ENCODE peak calls at places on chromosomes 12 and 14, in four cellular contexts. U, R, N and Q are unnamed samples.
A peak's percentile ranks its signal among the peaks of the same experiment; 100 is the strongest.

GRCh38 chr14:105469456-105470162 is 5.0 kb upstream of the CRIP2 start:
- DNase-seq in R (no peak), N (no peak), U (no peak), Q (no peak)

GRCh38 chr12:6767592-6768384 is 1.6 kb downstream of the PTMS start:
- DNase-seq in U (peak; percentile 33), R (no peak), N (no peak), Q (no peak)

GRCh38 chr14:54773171-54774006 is 129.2 kb downstream of the GCH1 start:
- DNase-seq in R (peak; percentile 94), U (peak; percentile 100), N (peak; percentile 83), Q (peak; percentile 100)

GRCh38 chr14:42854061-42854460 is 1247.4 kb downstream of the LRFN5 start:
- DNase-seq in R (no peak), U (peak; percentile 47), N (no peak), Q (no peak)

GRCh38 chr14:65168840-65169239 is 66.5 kb upstream of the MAX start:
- DNase-seq in R (no peak), U (no peak), N (no peak), Q (peak; percentile 46)

GRCh38 chr12:100858658-100859057 is 64.1 kb downstream of the ANO4 start:
- DNase-seq in R (no peak), N (no peak), U (peak; percentile 16), Q (no peak)

GRCh38 chr14:92586001-92586947 is 72.7 kb downstream of the RIN3 start:
- DNase-seq in N (no peak), R (no peak), U (peak; percentile 99), Q (no peak)

GRCh38 chr12:106226884-106227640 is 20.8 kb downstream of the CKAP4 start:
- DNase-seq in R (peak; percentile 59), U (peak; percentile 55), N (no peak), Q (peak; percentile 69)

GRCh38 chr12:43586646-43587245 is 34.7 kb upstream of the ADAMTS20 start:
- DNase-seq in N (no peak), U (no peak), R (no peak), Q (no peak)

GRCh38 chr14:104473649-104474574 is 105.7 kb upstream of the C14orf180 start:
- DNase-seq in U (no peak), N (no peak), R (peak; percentile 55), Q (peak; percentile 18)

GRCh38 chr12:65524666-65525065 is 246.2 kb downstream of the MSRB3 start:
- DNase-seq in R (no peak), U (peak; percentile 89), N (no peak), Q (no peak)

GRCh38 chr12:51244269-51244668 is 5.6 kb downstream of the DAZAP2 start:
- DNase-seq in N (no peak), U (peak; percentile 40), R (no peak), Q (no peak)

GRCh38 chr14:32654106-32654505 is 284.6 kb upstream of the NPAS3 start:
- DNase-seq in N (no peak), R (no peak), U (no peak), Q (no peak)

GRCh38 chr12:110091136-110091711 is 32.9 kb upstream of the IFT81 start:
- DNase-seq in N (no peak), U (no peak), R (no peak), Q (no peak)

GRCh38 chr14:90615444-90616095 is 200.7 kb downstream of the TTC7B start:
- DNase-seq in U (no peak), N (no peak), R (no peak), Q (peak; percentile 50)

GRCh38 chr14:75361751-75362433 is 65.9 kb upstream of the JDP2 start:
- DNase-seq in R (no peak), N (no peak), U (no peak), Q (no peak)

GRCh38 chr12:76032043-76032981 is 736 bp upstream of the PHLDA1 start:
- DNase-seq in U (peak; percentile 70), N (no peak), R (peak; percentile 73), Q (peak; percentile 94)

GRCh38 chr12:120290541-120291312 is 976 bp downstream of the RNU4-2 start:
- DNase-seq in N (no peak), U (no peak), R (peak; percentile 71), Q (peak; percentile 80)

GRCh38 chr12:106245767-106246166 is 2.1 kb downstream of the CKAP4 start:
- DNase-seq in U (peak; percentile 54), R (peak; percentile 26), N (no peak), Q (peak; percentile 31)

GRCh38 chr14:101471723-101472517 is 89.4 kb upstream of the DIO3 start:
- DNase-seq in N (no peak), U (no peak), R (no peak), Q (no peak)

GRCh38 chr12:95997911-95998510 is 1.9 kb upstream of the HAL start:
- DNase-seq in N (no peak), R (no peak), U (peak; percentile 4), Q (no peak)

DNA sequence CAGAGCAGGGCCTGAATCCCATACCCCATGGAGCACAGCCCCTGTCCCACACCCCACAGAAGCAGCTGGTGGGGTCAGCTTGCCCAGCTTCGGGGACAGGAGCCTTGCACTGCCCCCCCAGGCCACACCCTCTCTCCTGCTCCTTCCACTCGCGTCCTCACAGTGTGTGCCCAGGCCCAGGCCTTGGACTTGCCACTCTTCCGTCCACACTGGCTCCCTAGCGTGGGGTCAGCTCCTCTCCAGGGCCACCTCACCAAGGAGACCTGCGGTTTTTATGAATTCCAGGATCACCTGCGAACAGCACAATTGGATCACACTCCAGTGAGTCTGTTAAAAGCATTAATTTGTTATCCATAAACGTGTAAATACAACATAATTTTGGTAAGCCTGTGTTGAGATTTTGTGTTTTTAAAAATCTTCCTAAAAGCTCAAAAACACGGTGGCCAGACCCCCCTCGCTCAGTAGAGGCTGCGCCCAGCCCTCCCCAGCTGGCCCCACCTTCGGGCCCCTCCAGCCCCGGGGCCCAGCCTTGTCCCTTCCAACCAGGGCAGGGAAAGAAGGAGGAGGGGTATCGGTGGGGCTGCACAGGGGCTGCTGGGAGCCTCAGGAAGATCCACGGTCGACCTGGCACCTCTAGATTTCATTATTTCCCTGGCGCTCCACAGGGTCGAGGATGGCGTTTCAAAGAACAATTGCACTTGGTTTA is 12.0 kb downstream of the GALNT9 start:
- DNase-seq in U (no peak), N (no peak), R (no peak), Q (no peak)
- H2BK120ac ChIP-seq in U (no peak overlapping the region), N (no peak overlapping the region), R (no peak overlapping the region), Q (no peak overlapping the region)

GRCh38 chr14:99757331-99758070 is 35.7 kb upstream of the EML1 start:
- DNase-seq in R (no peak), U (peak; percentile 99), N (no peak), Q (no peak)

GRCh38 chr14:99759546-99759925 is 33.7 kb upstream of the EML1 start:
- DNase-seq in R (no peak), U (no peak), N (no peak), Q (no peak)

GRCh38 chr14:99758915-99759545 is 34.2 kb upstream of the EML1 start:
- DNase-seq in N (no peak), U (no peak), R (no peak), Q (no peak)

GRCh38 chr14:99756796-99757195 is 36.4 kb upstream of the EML1 start:
- DNase-seq in R (no peak), U (no peak), N (no peak), Q (no peak)

DNA sequence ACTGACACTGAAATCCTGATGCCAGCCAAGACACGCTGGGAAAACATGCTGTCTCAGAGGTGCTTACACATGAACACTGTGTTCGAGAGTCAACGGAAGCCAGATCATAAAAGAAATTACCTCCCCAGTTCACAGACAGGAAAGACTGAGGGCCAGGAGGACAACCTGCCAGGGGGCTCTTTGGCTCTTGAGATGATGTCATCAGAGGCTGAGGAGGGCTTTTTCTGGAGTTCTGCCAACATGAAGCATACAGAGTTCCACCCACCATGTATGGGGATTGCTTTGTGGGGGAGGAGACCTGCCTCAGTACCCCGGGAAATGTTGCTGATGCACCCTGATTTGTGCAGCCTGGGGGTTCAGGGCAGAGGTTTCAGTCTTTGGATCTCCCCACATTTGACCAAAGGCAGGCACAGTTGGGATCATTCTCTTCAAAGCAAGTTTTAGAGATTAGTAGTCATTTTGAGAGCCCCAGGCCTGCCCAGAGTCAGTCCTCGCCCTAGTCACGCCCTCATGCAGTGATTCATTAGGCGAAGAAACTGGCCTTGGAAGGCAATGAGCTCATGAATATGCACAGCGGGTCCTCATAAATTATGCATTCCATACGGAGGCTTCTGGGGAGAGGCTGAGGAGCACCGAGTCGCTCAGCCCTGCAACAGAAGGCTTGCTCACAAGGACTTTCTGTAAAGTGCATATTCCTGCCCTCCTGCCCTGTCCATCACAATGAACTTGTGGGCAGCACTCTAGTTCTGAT is 34.9 kb upstream of the EML1 start:
- DNase-seq in N (no peak), U (peak; percentile 96), R (peak; percentile 79), Q (peak; percentile 88)
- H3K4me2 ChIP-seq in N (peak overlapping the region; percentile 8), U (peak overlapping the region; percentile 56), R (no peak overlapping the region), Q (no peak overlapping the region)

GRCh38 chr14:102500190-102500661 is 9.3 kb downstream of the ANKRD9 start:
- DNase-seq in N (no peak), U (peak; percentile 65), R (peak; percentile 32), Q (no peak)

GRCh38 chr14:102502571-102502970 is 7.0 kb downstream of the ANKRD9 start:
- DNase-seq in R (no peak), N (no peak), U (no peak), Q (no peak)

GRCh38 chr14:102501751-102502315 is 7.7 kb downstream of the ANKRD9 start:
- DNase-seq in R (peak; percentile 47), N (no peak), U (no peak), Q (no peak)

GRCh38 chr14:102499401-102500189 is 10.0 kb downstream of the ANKRD9 start:
- DNase-seq in R (peak; percentile 27), U (no peak), N (no peak), Q (no peak)

GRCh38 chr14:102500724-102501123 is 8.9 kb downstream of the ANKRD9 start:
- DNase-seq in R (peak; percentile 22), U (no peak), N (no peak), Q (no peak)
- H3K56ac ChIP-seq in R (no peak overlapping the region), U (no peak overlapping the region), N (no peak overlapping the region), Q (no peak overlapping the region)

GRCh38 chr14:56808314-56809201 is 1.7 kb downstream of the OTX2 start:
- DNase-seq in N (no peak), U (no peak), R (peak; percentile 55), Q (peak; percentile 80)

GRCh38 chr14:56807586-56808168 is 2.6 kb downstream of the OTX2 start:
- DNase-seq in U (no peak), R (no peak), N (no peak), Q (no peak)

GRCh38 chr14:56810341-56810740 is at the start of gene OTX2:
- DNase-seq in R (no peak), U (no peak), N (no peak), Q (no peak)

GRCh38 chr14:56810850-56811595 is 744 bp upstream of the OTX2 start:
- DNase-seq in U (no peak), N (no peak), R (peak; percentile 61), Q (peak; percentile 65)

GRCh38 chr14:56809262-56810215 is 740 bp downstream of the OTX2 start:
- DNase-seq in N (no peak), R (no peak), U (no peak), Q (no peak)
- H2BK120ac ChIP-seq in N (peak overlapping the region; percentile 85), R (no peak overlapping the region), U (no peak overlapping the region), Q (no peak overlapping the region)

DNA sequence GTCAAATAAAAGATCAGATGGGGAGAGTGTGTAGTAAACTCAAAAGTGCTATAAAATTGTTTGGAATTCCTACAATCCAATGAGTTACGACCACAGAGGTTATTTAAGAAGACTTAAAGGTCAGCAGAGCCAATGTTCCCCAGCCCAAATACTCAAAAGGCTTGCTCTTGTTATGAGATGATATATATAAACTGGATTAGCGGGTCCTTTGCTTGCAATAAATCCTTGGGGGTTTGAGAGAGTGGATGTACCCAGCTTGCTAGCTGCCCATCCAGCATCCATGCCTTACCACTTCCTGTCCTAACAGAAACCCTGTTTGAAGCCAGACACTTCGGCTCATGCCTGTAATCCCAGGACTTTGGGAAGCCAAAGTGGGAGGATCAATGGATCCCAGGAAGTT is 29.0 kb upstream of the MED13L start:
- DNase-seq in U (no peak), R (no peak), N (no peak), Q (no peak)
- H3K4me2 ChIP-seq in U (no peak overlapping the region), R (no peak overlapping the region), N (no peak overlapping the region), Q (no peak overlapping the region)

GRCh38 chr12:49615725-49616124 is 7.6 kb upstream of the PRPF40B start:
- DNase-seq in R (no peak), U (peak; percentile 45), N (no peak), Q (no peak)
- H3K56ac ChIP-seq in R (no peak overlapping the region), U (no peak overlapping the region), N (no peak overlapping the region), Q (no peak overlapping the region)